ENCODE peak calls at places on chromosomes 16 and 17, in seven cellular contexts. One of them, this sample, is unnamed.
A peak's percentile ranks its signal among the peaks of the same experiment; 100 is the strongest.

GRCh38 chr16:10866196-10866976 is 10.6 kb upstream of the CIITA start:
- DNase-seq in Calu3: no peak
- DNase-seq in IMR-90: no peak
- DNase-seq in cardiac fibroblast: no peak
- DNase-seq in esophagus squamous epithelium: no peak
- DNase-seq in stomach: no peak
- DNase-seq in neural crest cell: no peak
- DNase-seq in this sample: no peak

GRCh38 chr16:287298-287811 is 4.4 kb downstream of the PDIA2 start:
- DNase-seq in Calu3: no peak
- DNase-seq in cardiac fibroblast: no peak
- DNase-seq in neural crest cell: no peak
- DNase-seq in stomach: peak; percentile 60
- DNase-seq in esophagus squamous epithelium: no peak
- DNase-seq in IMR-90: no peak
- DNase-seq in this sample: no peak

GRCh38 chr17:43813386-43813785 is 19.6 kb downstream of the MPP3 start:
- DNase-seq in esophagus squamous epithelium: no peak
- DNase-seq in IMR-90: no peak
- DNase-seq in stomach: no peak
- DNase-seq in Calu3: no peak
- DNase-seq in neural crest cell: no peak
- DNase-seq in cardiac fibroblast: no peak
- DNase-seq in this sample: no peak

GRCh38 chr16:48075398-48075797 is 80.4 kb downstream of the ABCC12 start:
- DNase-seq in esophagus squamous epithelium: no peak
- DNase-seq in neural crest cell: no peak
- DNase-seq in IMR-90: peak; percentile 80
- DNase-seq in cardiac fibroblast: peak; percentile 35
- DNase-seq in Calu3: no peak
- DNase-seq in stomach: no peak
- DNase-seq in this sample: no peak

GRCh38 chr17:32516450-32516849 is 29.7 kb downstream of the CDK5R1 start:
- DNase-seq in stomach: no peak
- DNase-seq in neural crest cell: no peak
- DNase-seq in esophagus squamous epithelium: no peak
- DNase-seq in cardiac fibroblast: no peak
- DNase-seq in IMR-90: no peak
- DNase-seq in Calu3: no peak
- DNase-seq in this sample: no peak

GRCh38 chr17:40121191-40121885 is 433 bp upstream of the MSL1 start:
- DNase-seq in Calu3: peak; percentile 95
- DNase-seq in IMR-90: peak; percentile 49
- DNase-seq in cardiac fibroblast: peak; percentile 68
- DNase-seq in stomach: no peak
- DNase-seq in neural crest cell: peak; percentile 46
- DNase-seq in esophagus squamous epithelium: no peak
- DNase-seq in this sample: peak; percentile 43

GRCh38 chr16:56301391-56301850 is 110.1 kb downstream of the GNAO1 start:
- DNase-seq in IMR-90: peak; percentile 46
- DNase-seq in cardiac fibroblast: peak; percentile 40
- DNase-seq in neural crest cell: no peak
- DNase-seq in esophagus squamous epithelium: no peak
- DNase-seq in stomach: no peak
- DNase-seq in Calu3: no peak
- DNase-seq in this sample: no peak

GRCh38 chr17:18258356-18259038 is at the start of gene FLII:
- DNase-seq in Calu3: peak; percentile 50
- DNase-seq in cardiac fibroblast: peak; percentile 29
- DNase-seq in stomach: peak; percentile 61
- DNase-seq in neural crest cell: peak; percentile 46
- DNase-seq in esophagus squamous epithelium: no peak
- DNase-seq in IMR-90: peak; percentile 17
- DNase-seq in this sample: peak; percentile 42

GRCh38 chr17:31518478-31518877 is 127.0 kb downstream of the RAB11FIP4 start:
- DNase-seq in esophagus squamous epithelium: no peak
- DNase-seq in IMR-90: no peak
- DNase-seq in cardiac fibroblast: no peak
- DNase-seq in neural crest cell: no peak
- DNase-seq in Calu3: no peak
- DNase-seq in stomach: no peak
- DNase-seq in this sample: no peak

GRCh38 chr17:59814685-59815084 is 78.1 kb downstream of the TUBD1 start:
- DNase-seq in Calu3: no peak
- DNase-seq in stomach: no peak
- DNase-seq in esophagus squamous epithelium: no peak
- DNase-seq in IMR-90: no peak
- DNase-seq in cardiac fibroblast: no peak
- DNase-seq in neural crest cell: no peak
- DNase-seq in this sample: no peak

GRCh38 chr17:35734396-35734795 is 3.0 kb downstream of the RASL10B start:
- DNase-seq in IMR-90: no peak
- DNase-seq in esophagus squamous epithelium: no peak
- DNase-seq in stomach: peak; percentile 17
- DNase-seq in neural crest cell: no peak
- DNase-seq in cardiac fibroblast: no peak
- DNase-seq in Calu3: no peak
- DNase-seq in this sample: no peak

GRCh38 chr17:66233023-66233753 is 4.0 kb upstream of the APOH start:
- DNase-seq in esophagus squamous epithelium: no peak
- DNase-seq in stomach: no peak
- DNase-seq in neural crest cell: no peak
- DNase-seq in Calu3: no peak
- DNase-seq in IMR-90: no peak
- DNase-seq in cardiac fibroblast: no peak
- DNase-seq in this sample: no peak

GRCh38 chr17:77042688-77043330 is 98.0 kb upstream of the SEC14L1 start:
- DNase-seq in cardiac fibroblast: no peak
- DNase-seq in esophagus squamous epithelium: no peak
- DNase-seq in IMR-90: no peak
- DNase-seq in neural crest cell: no peak
- DNase-seq in stomach: no peak
- DNase-seq in Calu3: no peak
- DNase-seq in this sample: no peak

GRCh38 chr16:63690961-63691360 is 1430.9 kb downstream of the CDH11 start:
- DNase-seq in IMR-90: no peak
- DNase-seq in neural crest cell: no peak
- DNase-seq in Calu3: no peak
- DNase-seq in cardiac fibroblast: no peak
- DNase-seq in stomach: no peak
- DNase-seq in esophagus squamous epithelium: no peak
- DNase-seq in this sample: no peak

GRCh38 chr17:68580236-68580903 is 20.8 kb downstream of the FAM20A start:
- DNase-seq in Calu3: no peak
- DNase-seq in IMR-90: peak; percentile 17
- DNase-seq in cardiac fibroblast: peak; percentile 96
- DNase-seq in esophagus squamous epithelium: no peak
- DNase-seq in stomach: no peak
- DNase-seq in neural crest cell: no peak
- DNase-seq in this sample: no peak

GRCh38 chr16:58336332-58337089 is 41.7 kb upstream of the PRSS54 start:
- DNase-seq in Calu3: peak; percentile 90
- DNase-seq in IMR-90: peak; percentile 61
- DNase-seq in cardiac fibroblast: peak; percentile 76
- DNase-seq in esophagus squamous epithelium: no peak
- DNase-seq in neural crest cell: peak; percentile 94
- DNase-seq in stomach: peak; percentile 87
- DNase-seq in this sample: peak; percentile 95

GRCh38 chr17:62750502-62751349 is 57.4 kb downstream of the MARCHF10 start:
- DNase-seq in esophagus squamous epithelium: no peak
- DNase-seq in IMR-90: peak; percentile 24
- DNase-seq in Calu3: no peak
- DNase-seq in stomach: no peak
- DNase-seq in cardiac fibroblast: no peak
- DNase-seq in neural crest cell: no peak
- DNase-seq in this sample: no peak

GRCh38 chr16:72938426-72939164 is 109.3 kb downstream of the ZFHX3 start:
- DNase-seq in esophagus squamous epithelium: no peak
- DNase-seq in neural crest cell: no peak
- DNase-seq in Calu3: no peak
- DNase-seq in stomach: peak; percentile 46
- DNase-seq in cardiac fibroblast: peak; percentile 90
- DNase-seq in IMR-90: peak; percentile 93
- DNase-seq in this sample: no peak

GRCh38 chr16:48385272-48385953 is at the start of gene SIAH1:
- DNase-seq in cardiac fibroblast: peak; percentile 87
- DNase-seq in IMR-90: peak; percentile 68
- DNase-seq in neural crest cell: peak; percentile 86
- DNase-seq in esophagus squamous epithelium: peak; percentile 37
- DNase-seq in stomach: peak; percentile 90
- DNase-seq in Calu3: peak; percentile 95
- DNase-seq in this sample: peak; percentile 84

GRCh38 chr16:22291860-22292692 is 5.1 kb upstream of the POLR3E start:
- DNase-seq in Calu3: no peak
- DNase-seq in neural crest cell: no peak
- DNase-seq in cardiac fibroblast: peak; percentile 44
- DNase-seq in stomach: no peak
- DNase-seq in IMR-90: peak; percentile 55
- DNase-seq in esophagus squamous epithelium: no peak
- DNase-seq in this sample: no peak

GRCh38 chr17:82957961-82958491 is 118.2 kb upstream of the ZNF750 start:
- DNase-seq in stomach: peak; percentile 22
- DNase-seq in cardiac fibroblast: no peak
- DNase-seq in neural crest cell: no peak
- DNase-seq in esophagus squamous epithelium: no peak
- DNase-seq in IMR-90: no peak
- DNase-seq in Calu3: no peak
- DNase-seq in this sample: no peak

GRCh38 chr17:61468263-61468907 is 16.2 kb downstream of the TBX4 start:
- DNase-seq in stomach: no peak
- DNase-seq in IMR-90: peak; percentile 79
- DNase-seq in neural crest cell: no peak
- DNase-seq in esophagus squamous epithelium: no peak
- DNase-seq in cardiac fibroblast: no peak
- DNase-seq in Calu3: no peak
- DNase-seq in this sample: no peak

DNA sequence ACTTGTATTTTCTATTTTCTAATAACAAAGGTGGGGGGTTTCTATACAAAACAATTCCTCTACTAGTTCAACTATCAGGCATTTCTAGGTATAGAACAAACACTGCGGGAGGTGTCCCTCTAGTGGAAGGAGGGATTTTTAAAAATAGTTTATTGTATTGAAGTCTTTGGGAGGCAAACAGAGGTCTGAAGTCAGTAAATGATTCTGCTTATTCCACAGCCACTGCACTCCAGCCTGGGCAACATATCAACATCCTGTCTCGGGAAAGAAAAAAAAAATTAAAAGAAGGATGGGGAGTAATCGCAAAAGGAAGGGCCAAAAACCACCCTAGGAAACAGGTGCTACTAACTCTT is 648 bp upstream of the ERCC4 start:
- DNase-seq in neural crest cell: no peak
- DNase-seq in IMR-90: peak; percentile 45
- DNase-seq in cardiac fibroblast: peak; percentile 77
- DNase-seq in Calu3: peak; percentile 40
- DNase-seq in stomach: no peak
- DNase-seq in esophagus squamous epithelium: no peak
- DNase-seq in this sample: peak; percentile 23
- TF ChIP-seq CTCF in neural crest cell: no peak
- TF ChIP-seq CTCF in IMR-90: peak; percentile 51
- TF ChIP-seq CTCF in cardiac fibroblast: peak; percentile 37
- TF ChIP-seq CTCF in Calu3: no peak
- TF ChIP-seq CTCF in stomach: no peak
- TF ChIP-seq CTCF in esophagus squamous epithelium: no peak
- TF ChIP-seq CTCF in this sample: peak; percentile 92

DNA sequence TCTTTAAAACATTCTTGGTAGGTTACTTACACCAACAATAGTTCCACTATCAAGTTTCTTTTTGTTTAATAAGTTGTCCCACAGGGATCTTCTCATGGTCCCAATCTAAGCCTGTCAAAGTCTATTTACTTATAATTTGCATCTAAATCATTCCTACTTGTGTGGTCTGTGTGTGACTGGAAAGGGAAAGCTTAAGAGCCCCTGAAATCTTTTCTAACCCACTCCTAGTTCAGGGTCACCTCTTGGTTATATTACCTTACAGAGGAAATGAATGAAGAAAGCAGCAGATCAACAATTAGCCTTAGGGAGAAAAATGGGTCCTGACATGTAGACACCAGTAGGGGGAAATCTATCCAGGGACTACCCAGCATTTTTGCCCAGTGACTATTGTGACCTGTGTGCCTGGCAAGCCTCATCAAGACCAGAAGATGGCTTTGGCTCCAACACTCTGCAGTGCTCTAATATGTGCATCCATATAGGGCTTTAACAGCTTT is 110.4 kb upstream of the HAS3 start:
- DNase-seq in stomach: no peak
- DNase-seq in Calu3: peak; percentile 63
- DNase-seq in neural crest cell: no peak
- DNase-seq in cardiac fibroblast: peak; percentile 54
- DNase-seq in esophagus squamous epithelium: no peak
- DNase-seq in IMR-90: peak; percentile 58
- DNase-seq in this sample: no peak
- TF ChIP-seq CTCF in stomach: no peak
- TF ChIP-seq CTCF in Calu3: peak; percentile 58
- TF ChIP-seq CTCF in neural crest cell: peak; percentile 40
- TF ChIP-seq CTCF in cardiac fibroblast: peak; percentile 61
- TF ChIP-seq CTCF in esophagus squamous epithelium: no peak
- TF ChIP-seq CTCF in IMR-90: peak; percentile 39
- TF ChIP-seq CTCF in this sample: no peak

GRCh38 chr17:81537343-81537855 is 9.2 kb downstream of the FSCN2 start:
- DNase-seq in IMR-90: no peak
- DNase-seq in stomach: peak; percentile 73
- DNase-seq in neural crest cell: no peak
- DNase-seq in cardiac fibroblast: no peak
- DNase-seq in Calu3: peak; percentile 67
- DNase-seq in esophagus squamous epithelium: no peak
- DNase-seq in this sample: peak; percentile 54
- TF ChIP-seq CTCF in IMR-90: peak; percentile 49
- TF ChIP-seq CTCF in stomach: peak; percentile 80
- TF ChIP-seq CTCF in neural crest cell: peak; percentile 65
- TF ChIP-seq CTCF in cardiac fibroblast: peak; percentile 60
- TF ChIP-seq CTCF in Calu3: peak; percentile 62
- TF ChIP-seq CTCF in esophagus squamous epithelium: peak; percentile 32
- TF ChIP-seq CTCF in this sample: peak; percentile 56

GRCh38 chr16:67180166-67180565 is 3.6 kb downstream of the MATCAP1 start:
- DNase-seq in cardiac fibroblast: no peak
- DNase-seq in esophagus squamous epithelium: no peak
- DNase-seq in Calu3: no peak
- DNase-seq in IMR-90: no peak
- DNase-seq in neural crest cell: no peak
- DNase-seq in stomach: no peak
- DNase-seq in this sample: no peak

GRCh38 chr16:67177743-67178699 is 5.7 kb downstream of the MATCAP1 start:
- DNase-seq in esophagus squamous epithelium: no peak
- DNase-seq in neural crest cell: no peak
- DNase-seq in stomach: peak; percentile 88
- DNase-seq in Calu3: peak; percentile 91
- DNase-seq in IMR-90: peak; percentile 40
- DNase-seq in cardiac fibroblast: peak; percentile 59
- DNase-seq in this sample: peak; percentile 81

GRCh38 chr16:67181346-67181745 is 2.4 kb downstream of the MATCAP1 start:
- DNase-seq in stomach: no peak
- DNase-seq in esophagus squamous epithelium: no peak
- DNase-seq in Calu3: no peak
- DNase-seq in IMR-90: peak; percentile 92
- DNase-seq in cardiac fibroblast: peak; percentile 92
- DNase-seq in neural crest cell: no peak
- DNase-seq in this sample: no peak

GRCh38 chr16:67182288-67182687 is 1.5 kb downstream of the MATCAP1 start:
- DNase-seq in esophagus squamous epithelium: no peak
- DNase-seq in stomach: no peak
- DNase-seq in cardiac fibroblast: no peak
- DNase-seq in IMR-90: peak; percentile 23
- DNase-seq in Calu3: no peak
- DNase-seq in neural crest cell: no peak
- DNase-seq in this sample: no peak

GRCh38 chr16:67179421-67180080 is 4.2 kb downstream of the MATCAP1 start:
- DNase-seq in Calu3: no peak
- DNase-seq in esophagus squamous epithelium: no peak
- DNase-seq in neural crest cell: no peak
- DNase-seq in IMR-90: no peak
- DNase-seq in cardiac fibroblast: no peak
- DNase-seq in stomach: no peak
- DNase-seq in this sample: peak; percentile 60
- TF ChIP-seq CTCF in Calu3: no peak
- TF ChIP-seq CTCF in esophagus squamous epithelium: no peak
- TF ChIP-seq CTCF in neural crest cell: peak; percentile 26
- TF ChIP-seq CTCF in IMR-90: peak; percentile 13
- TF ChIP-seq CTCF in cardiac fibroblast: no peak
- TF ChIP-seq CTCF in stomach: no peak
- TF ChIP-seq CTCF in this sample: peak; percentile 51